ENCODE peak calls at places on chromosomes 1 and 21, in six cellular contexts. K is T-helper 17 cell, V is upper lobe of right lung, P is ACHN, C is NCI-H2107, H is NCI-H774. G is an unnamed sample.

GRCh38 chr1:68093737-68094136 is 43.3 kb upstream of the DIRAS3 start:
- DNase-seq in K (no peak), V (no peak), P (no peak), C (no peak), H (no peak), G (no peak)

GRCh38 chr21:45833437-45833836 is 148.1 kb upstream of the COL6A1 start:
- DNase-seq in K (no peak), V (no peak), P (no peak), C (no peak), H (no peak), G (no peak)

GRCh38 chr1:153647375-153647714 is 11.2 kb upstream of the SNAPIN start:
- DNase-seq in K (no peak), V (no peak), P (no peak), C (no peak), H (no peak), G (no peak)

GRCh38 chr21:24023402-24023801 is 1583.9 kb downstream of the MRPL39 start:
- DNase-seq in K (no peak), V (no peak), P (no peak), C (no peak), H (peak; percentile 24), G (no peak)

GRCh38 chr21:37319551-37319950 is 47.0 kb upstream of the DYRK1A start:
- DNase-seq in K (no peak), V (no peak), P (no peak), C (no peak), H (no peak), G (no peak)

GRCh38 chr1:8473892-8474300 is 156.0 kb downstream of the SLC45A1 start:
- DNase-seq in K (no peak), V (no peak), P (no peak), C (no peak), H (no peak), G (no peak)

GRCh38 chr21:17414766-17415165 is 98.1 kb upstream of the CXADR start:
- DNase-seq in K (no peak), V (no peak), P (no peak), C (no peak), H (no peak), G (no peak)

GRCh38 chr1:205458777-205459566 is 3.1 kb upstream of the BLACAT1 start:
- DNase-seq in K (no peak), V (peak; percentile 55), P (peak; percentile 69), C (no peak), H (no peak), G (no peak)

GRCh38 chr1:168319691-168320090 is 39.0 kb downstream of the TBX19 start:
- DNase-seq in K (no peak), V (no peak), P (no peak), C (no peak), H (no peak), G (no peak)

GRCh38 chr1:46526689-46527291 is 24.7 kb downstream of the KNCN start:
- DNase-seq in K (no peak), V (no peak), P (no peak), C (no peak), H (no peak), G (no peak)

GRCh38 chr1:230507671-230508407 is 81.7 kb upstream of the PGBD5 start:
- DNase-seq in K (no peak), V (no peak), P (no peak), C (no peak), H (no peak), G (no peak)

GRCh38 chr21:37385179-37385765 is 18.7 kb downstream of the DYRK1A start:
- DNase-seq in K (no peak), V (no peak), P (no peak), C (no peak), H (no peak), G (no peak)

GRCh38 chr1:48069662-48070432 is 72.7 kb upstream of the TRABD2B start:
- DNase-seq in K (no peak), V (no peak), P (no peak), C (no peak), H (no peak), G (no peak)

GRCh38 chr1:8989821-8990220 is 36.4 kb downstream of the SLC2A7 start:
- DNase-seq in K (no peak), V (no peak), P (no peak), C (no peak), H (no peak), G (no peak)

GRCh38 chr21:25568230-25568629 is 39.1 kb downstream of the MRPL39 start:
- DNase-seq in K (no peak), V (no peak), P (peak; percentile 26), C (no peak), H (no peak), G (no peak)

GRCh38 chr1:93845554-93846150 is 33.4 kb downstream of the DNTTIP2 start:
- DNase-seq in K (no peak), V (no peak), P (peak; percentile 79), C (no peak), H (no peak), G (no peak)

GRCh38 chr1:56806804-56807203 is 12.4 kb downstream of the FYB2 start:
- DNase-seq in K (no peak), V (no peak), P (no peak), C (no peak), H (no peak), G (no peak)

GRCh38 chr1:179808503-179808902 is 65.4 kb downstream of the FAM163A start:
- DNase-seq in K (no peak), V (no peak), P (no peak), C (no peak), H (no peak), G (no peak)

GRCh38 chr1:67897270-67897949 is 64.1 kb upstream of the GNG12 start:
- DNase-seq in K (no peak), V (no peak), P (no peak), C (no peak), H (no peak), G (no peak)

GRCh38 chr1:22039594-22040347 is 12.7 kb upstream of the CDC42 start:
- DNase-seq in K (peak; percentile 85), V (peak; percentile 88), P (no peak), C (no peak), H (peak; percentile 29), G (peak; percentile 92)

GRCh38 chr1:167430134-167430848 is 88.0 kb downstream of the CD247 start:
- DNase-seq in K (no peak), V (no peak), P (no peak), C (no peak), H (no peak), G (no peak)

GRCh38 chr1:63634471-63634870 is 41.3 kb downstream of the PGM1 start:
- DNase-seq in K (no peak), V (no peak), P (peak; percentile 53), C (no peak), H (no peak), G (no peak)

GRCh38 chr21:39029086-39029772 is 154.0 kb downstream of the PSMG1 start:
- DNase-seq in K (no peak), V (no peak), P (no peak), C (no peak), H (no peak), G (no peak)

GRCh38 chr1:19406680-19407079 is 78.7 kb downstream of the CAPZB start:
- DNase-seq in K (no peak), V (no peak), P (no peak), C (no peak), H (no peak), G (no peak)

GRCh38 chr21:36550761-36551160 is 70.8 kb upstream of the CLDN14 start:
- DNase-seq in K (no peak), V (no peak), P (no peak), C (no peak), H (no peak), G (no peak)

GRCh38 chr1:229884765-229885164 is 182.3 kb upstream of the GALNT2 start:
- DNase-seq in K (no peak), V (no peak), P (no peak), C (no peak), H (no peak), G (no peak)

GRCh38 chr21:42574234-42575027 is 60.8 kb downstream of the SLC37A1 start:
- DNase-seq in K (no peak), V (peak; percentile 62), P (no peak), C (no peak), H (no peak), G (no peak)

GRCh38 chr21:37829043-37829442 is 87.2 kb downstream of the KCNJ6 start:
- DNase-seq in K (no peak), V (no peak), P (no peak), C (no peak), H (no peak), G (no peak)

GRCh38 chr1:84991097-84991890 is 5.6 kb downstream of the MCOLN2 start:
- DNase-seq in K (no peak), V (no peak), P (no peak), C (no peak), H (no peak), G (no peak)

GRCh38 chr1:19818324-19818723 is 3.2 kb upstream of the RNF186 start:
- DNase-seq in K (no peak), V (no peak), P (no peak), C (no peak), H (no peak), G (no peak)

GRCh38 chr1:172108494-172108893 is 267.2 kb downstream of the DNM3 start:
- DNase-seq in K (no peak), V (no peak), P (no peak), C (no peak), H (no peak), G (no peak)

GRCh38 chr1:38958967-38959366 is 17.3 kb upstream of the RHBDL2 start:
- DNase-seq in K (no peak), V (no peak), P (peak; percentile 19), C (no peak), H (no peak), G (no peak)

GRCh38 chr1:236535656-236536293 is 12.0 kb downstream of the LGALS8 start:
- DNase-seq in K (no peak), V (no peak), P (no peak), C (no peak), H (peak; percentile 63), G (no peak)